ENCODE peak calls at places on chromosomes 12 and 14, in seven cellular contexts. One of them, this sample, is unnamed.
A peak's percentile ranks its signal among the peaks of the same experiment; 100 is the strongest.

GRCh38 chr12:111976291-111976690 is 36.7 kb downstream of the TMEM116 start:
- DNase-seq in breast epithelium: no peak
- DNase-seq in substantia nigra: no peak
- DNase-seq in stimulated activated CD4-positive, alpha-beta T cell treated with anti-CD3 and anti-CD28 coated beads, Interleukin-12 subunit alpha, Interleukin-12 subunit beta, amount 100 ng/mL, for 4 hours: no peak
- DNase-seq in activated naive CD8-positive, alpha-beta T cell treated with anti-CD3 and anti-CD28 coated beads, Interleukin-2, amount 50 U/mL, for 16 hours: no peak
- DNase-seq in NCI-H1417: no peak
- DNase-seq in stimulated activated CD8-positive, alpha-beta memory T cell treated with anti-CD3 and anti-CD28 coated beads, Interleukin-2, amount 100 ng/mL, for 1 hour: no peak
- DNase-seq in this sample: no peak

GRCh38 chr14:71931492-71932228 is 569 bp upstream of the RGS6 start:
- DNase-seq in stimulated activated CD4-positive, alpha-beta T cell treated with anti-CD3 and anti-CD28 coated beads, Interleukin-12 subunit alpha, Interleukin-12 subunit beta, amount 100 ng/mL, for 4 hours: no peak
- DNase-seq in NCI-H1417: peak; percentile 74
- DNase-seq in stimulated activated CD8-positive, alpha-beta memory T cell treated with anti-CD3 and anti-CD28 coated beads, Interleukin-2, amount 100 ng/mL, for 1 hour: no peak
- DNase-seq in substantia nigra: peak; percentile 28
- DNase-seq in activated naive CD8-positive, alpha-beta T cell treated with anti-CD3 and anti-CD28 coated beads, Interleukin-2, amount 50 U/mL, for 16 hours: no peak
- DNase-seq in breast epithelium: no peak
- DNase-seq in this sample: no peak

GRCh38 chr14:95935228-95935822 is 58.7 kb downstream of the TUNAR start:
- DNase-seq in substantia nigra: no peak
- DNase-seq in stimulated activated CD4-positive, alpha-beta T cell treated with anti-CD3 and anti-CD28 coated beads, Interleukin-12 subunit alpha, Interleukin-12 subunit beta, amount 100 ng/mL, for 4 hours: no peak
- DNase-seq in breast epithelium: no peak
- DNase-seq in activated naive CD8-positive, alpha-beta T cell treated with anti-CD3 and anti-CD28 coated beads, Interleukin-2, amount 50 U/mL, for 16 hours: no peak
- DNase-seq in stimulated activated CD8-positive, alpha-beta memory T cell treated with anti-CD3 and anti-CD28 coated beads, Interleukin-2, amount 100 ng/mL, for 1 hour: no peak
- DNase-seq in NCI-H1417: no peak
- DNase-seq in this sample: no peak

GRCh38 chr12:6337958-6338406 is 3.9 kb downstream of the TNFRSF1A start:
- DNase-seq in substantia nigra: no peak
- DNase-seq in NCI-H1417: no peak
- DNase-seq in stimulated activated CD4-positive, alpha-beta T cell treated with anti-CD3 and anti-CD28 coated beads, Interleukin-12 subunit alpha, Interleukin-12 subunit beta, amount 100 ng/mL, for 4 hours: no peak
- DNase-seq in breast epithelium: no peak
- DNase-seq in stimulated activated CD8-positive, alpha-beta memory T cell treated with anti-CD3 and anti-CD28 coated beads, Interleukin-2, amount 100 ng/mL, for 1 hour: no peak
- DNase-seq in activated naive CD8-positive, alpha-beta T cell treated with anti-CD3 and anti-CD28 coated beads, Interleukin-2, amount 50 U/mL, for 16 hours: no peak
- DNase-seq in this sample: no peak

GRCh38 chr14:102951034-102951433 is 28.6 kb downstream of the AMN start:
- DNase-seq in substantia nigra: peak; percentile 83
- DNase-seq in stimulated activated CD8-positive, alpha-beta memory T cell treated with anti-CD3 and anti-CD28 coated beads, Interleukin-2, amount 100 ng/mL, for 1 hour: no peak
- DNase-seq in NCI-H1417: no peak
- DNase-seq in stimulated activated CD4-positive, alpha-beta T cell treated with anti-CD3 and anti-CD28 coated beads, Interleukin-12 subunit alpha, Interleukin-12 subunit beta, amount 100 ng/mL, for 4 hours: no peak
- DNase-seq in breast epithelium: no peak
- DNase-seq in activated naive CD8-positive, alpha-beta T cell treated with anti-CD3 and anti-CD28 coated beads, Interleukin-2, amount 50 U/mL, for 16 hours: no peak
- DNase-seq in this sample: no peak

GRCh38 chr14:53954551-53955233 is 1.9 kb downstream of the BMP4 start:
- DNase-seq in substantia nigra: no peak
- DNase-seq in stimulated activated CD4-positive, alpha-beta T cell treated with anti-CD3 and anti-CD28 coated beads, Interleukin-12 subunit alpha, Interleukin-12 subunit beta, amount 100 ng/mL, for 4 hours: no peak
- DNase-seq in stimulated activated CD8-positive, alpha-beta memory T cell treated with anti-CD3 and anti-CD28 coated beads, Interleukin-2, amount 100 ng/mL, for 1 hour: no peak
- DNase-seq in NCI-H1417: no peak
- DNase-seq in breast epithelium: no peak
- DNase-seq in activated naive CD8-positive, alpha-beta T cell treated with anti-CD3 and anti-CD28 coated beads, Interleukin-2, amount 50 U/mL, for 16 hours: no peak
- DNase-seq in this sample: no peak

GRCh38 chr12:113860950-113861349 is 105.2 kb downstream of the RBM19 start:
- DNase-seq in stimulated activated CD8-positive, alpha-beta memory T cell treated with anti-CD3 and anti-CD28 coated beads, Interleukin-2, amount 100 ng/mL, for 1 hour: no peak
- DNase-seq in stimulated activated CD4-positive, alpha-beta T cell treated with anti-CD3 and anti-CD28 coated beads, Interleukin-12 subunit alpha, Interleukin-12 subunit beta, amount 100 ng/mL, for 4 hours: no peak
- DNase-seq in activated naive CD8-positive, alpha-beta T cell treated with anti-CD3 and anti-CD28 coated beads, Interleukin-2, amount 50 U/mL, for 16 hours: no peak
- DNase-seq in substantia nigra: no peak
- DNase-seq in breast epithelium: no peak
- DNase-seq in NCI-H1417: no peak
- DNase-seq in this sample: no peak

GRCh38 chr14:90562652-90563051 is 165.8 kb downstream of the CALM1 start:
- DNase-seq in NCI-H1417: no peak
- DNase-seq in stimulated activated CD4-positive, alpha-beta T cell treated with anti-CD3 and anti-CD28 coated beads, Interleukin-12 subunit alpha, Interleukin-12 subunit beta, amount 100 ng/mL, for 4 hours: no peak
- DNase-seq in activated naive CD8-positive, alpha-beta T cell treated with anti-CD3 and anti-CD28 coated beads, Interleukin-2, amount 50 U/mL, for 16 hours: no peak
- DNase-seq in substantia nigra: no peak
- DNase-seq in stimulated activated CD8-positive, alpha-beta memory T cell treated with anti-CD3 and anti-CD28 coated beads, Interleukin-2, amount 100 ng/mL, for 1 hour: no peak
- DNase-seq in breast epithelium: no peak
- DNase-seq in this sample: no peak

GRCh38 chr14:50379563-50379962 is 17.1 kb downstream of the CDKL1 start:
- DNase-seq in substantia nigra: no peak
- DNase-seq in stimulated activated CD8-positive, alpha-beta memory T cell treated with anti-CD3 and anti-CD28 coated beads, Interleukin-2, amount 100 ng/mL, for 1 hour: no peak
- DNase-seq in breast epithelium: no peak
- DNase-seq in activated naive CD8-positive, alpha-beta T cell treated with anti-CD3 and anti-CD28 coated beads, Interleukin-2, amount 50 U/mL, for 16 hours: no peak
- DNase-seq in NCI-H1417: no peak
- DNase-seq in stimulated activated CD4-positive, alpha-beta T cell treated with anti-CD3 and anti-CD28 coated beads, Interleukin-12 subunit alpha, Interleukin-12 subunit beta, amount 100 ng/mL, for 4 hours: no peak
- DNase-seq in this sample: no peak

GRCh38 chr12:108320503-108321293 is 18.4 kb downstream of the CMKLR1 start:
- DNase-seq in substantia nigra: no peak
- DNase-seq in NCI-H1417: peak; percentile 17
- DNase-seq in activated naive CD8-positive, alpha-beta T cell treated with anti-CD3 and anti-CD28 coated beads, Interleukin-2, amount 50 U/mL, for 16 hours: no peak
- DNase-seq in breast epithelium: no peak
- DNase-seq in stimulated activated CD8-positive, alpha-beta memory T cell treated with anti-CD3 and anti-CD28 coated beads, Interleukin-2, amount 100 ng/mL, for 1 hour: no peak
- DNase-seq in stimulated activated CD4-positive, alpha-beta T cell treated with anti-CD3 and anti-CD28 coated beads, Interleukin-12 subunit alpha, Interleukin-12 subunit beta, amount 100 ng/mL, for 4 hours: no peak
- DNase-seq in this sample: no peak

This sample was measured in esophagus squamous epithelium.